ENCODE peak calls at places on chromosomes 1 and 21, in four cellular contexts. R is A549, K is fibroblast of pulmonary artery, P is psoas muscle. Y is an unnamed sample.

GRCh38 chr1:110944806-110945205 is 18.9 kb downstream of the LRIF1 start:
- DNase-seq in R (no peak), K (no peak), P (no peak), Y (no peak)

GRCh38 chr1:95953005-95953404 is 719.0 kb downstream of the RWDD3 start:
- DNase-seq in R (no peak), K (peak; percentile 23), P (no peak), Y (no peak)

GRCh38 chr1:160024195-160024905 is 7.4 kb downstream of the PIGM start:
- DNase-seq in R (no peak), K (no peak), P (no peak), Y (no peak)

GRCh38 chr1:83791821-83792437 is 207.0 kb downstream of the TTLL7 start:
- DNase-seq in R (no peak), K (no peak), P (no peak), Y (no peak)

GRCh38 chr1:174023438-174023837 is 1.3 kb upstream of the RC3H1 start:
- DNase-seq in R (peak; percentile 34), K (peak; percentile 51), P (no peak), Y (no peak)

GRCh38 chr1:43172532-43172972 is 422 bp downstream of the CFAP57 start:
- DNase-seq in R (peak; percentile 60), K (peak; percentile 92), P (peak; percentile 86), Y (peak; percentile 86)

GRCh38 chr1:91032349-91032748 is 10.5 kb upstream of the ZNF644 start:
- DNase-seq in R (no peak), K (no peak), P (no peak), Y (no peak)

GRCh38 chr1:37995773-37996379 is 6.1 kb upstream of the SF3A3 start:
- DNase-seq in R (no peak), K (peak; percentile 86), P (peak; percentile 91), Y (peak; percentile 76)

GRCh38 chr1:34113887-34114286 is 51.1 kb downstream of the CSMD2 start:
- DNase-seq in R (peak; percentile 3), K (peak; percentile 1), P (no peak), Y (no peak)

GRCh38 chr1:116409751-116410182 is 36.7 kb downstream of the ATP1A1 start:
- DNase-seq in R (no peak), K (no peak), P (no peak), Y (no peak)

GRCh38 chr1:164733070-164733469 is 174.1 kb downstream of the PBX1 start:
- DNase-seq in R (peak; percentile 37), K (peak; percentile 65), P (no peak), Y (no peak)

GRCh38 chr1:92274939-92275338 is 23.8 kb downstream of the GLMN start:
- DNase-seq in R (no peak), K (peak; percentile 18), P (no peak), Y (no peak)

DNA sequence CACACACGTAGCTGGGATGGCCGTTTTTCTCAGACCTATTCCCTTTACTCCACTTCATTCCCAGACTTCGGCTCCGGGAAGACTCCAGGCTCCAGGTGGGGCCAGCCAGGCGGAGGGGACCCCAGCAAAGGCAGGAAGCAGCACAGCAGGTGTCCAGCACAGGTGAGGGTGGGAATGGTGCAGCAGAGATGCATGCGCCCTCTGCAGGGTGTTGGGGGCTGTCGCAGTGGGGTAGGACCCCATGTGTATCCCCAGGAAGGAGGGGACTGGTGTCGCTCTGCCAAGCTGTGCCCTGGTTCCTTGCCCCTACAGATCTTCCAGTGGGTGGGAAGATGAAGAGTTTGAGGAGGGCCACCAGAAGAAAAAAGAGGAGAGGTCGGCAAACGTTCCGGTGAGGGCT is 5.3 kb downstream of the TTC24 start:
- DNase-seq in R (peak; percentile 57), K (no peak), P (no peak), Y (no peak)
- TF ChIP-seq CTCF in R (peak; percentile 23), K (peak; percentile 23), P (no peak), Y (no peak)

DNA sequence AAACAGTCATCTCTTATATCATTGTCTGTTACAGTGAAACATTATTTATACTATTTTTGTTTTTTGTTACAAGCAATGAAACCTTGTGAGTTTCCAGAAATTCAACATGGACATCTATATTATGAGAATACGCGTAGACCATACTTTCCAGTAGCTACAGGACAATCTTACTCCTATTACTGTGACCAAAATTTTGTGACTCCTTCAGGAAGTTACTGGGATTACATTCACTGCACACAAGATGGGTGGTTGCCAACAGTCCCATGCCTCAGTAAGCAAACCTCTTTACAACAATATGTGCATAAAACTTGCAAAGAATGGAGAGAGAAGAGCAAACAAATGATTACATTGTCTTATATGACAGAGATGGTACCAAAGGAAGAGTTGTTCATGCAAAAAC is 22.4 kb downstream of the CFHR4 start:
- DNase-seq in R (no peak), K (peak; percentile 13), P (no peak), Y (no peak)
- TF ChIP-seq CTCF in R (no peak), K (peak; percentile 8), P (no peak), Y (no peak)

GRCh38 chr1:100443739-100444571 is 91.6 kb downstream of the CDC14A start:
- DNase-seq in R (no peak), K (peak; percentile 70), P (no peak), Y (no peak)
- TF ChIP-seq CTCF in R (no peak), K (peak; percentile 16), P (no peak), Y (no peak)

DNA sequence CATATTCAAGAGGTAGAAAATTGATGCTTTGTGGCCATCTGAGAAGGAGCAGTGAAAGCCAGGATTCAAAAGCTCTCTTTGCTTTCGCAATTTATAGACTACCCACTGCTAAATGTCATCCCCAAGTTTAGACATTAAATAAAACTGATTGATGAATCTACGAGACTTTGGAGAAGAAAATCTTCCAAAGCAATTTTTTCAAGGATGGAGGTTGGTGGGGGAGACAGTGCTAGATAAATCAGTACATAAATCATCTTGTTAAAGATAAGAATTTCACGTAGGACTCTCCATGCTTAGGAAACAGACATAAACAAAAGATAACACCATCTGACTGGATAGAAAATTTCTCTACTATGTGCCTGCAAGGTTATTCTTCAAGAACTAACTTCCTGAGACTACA is 147.6 kb upstream of the TIAM1 start:
- DNase-seq in R (no peak), K (no peak), P (no peak), Y (no peak)
- TF ChIP-seq CTCF in R (no peak), K (no peak), P (no peak), Y (no peak)